ENCODE peak calls at places on chromosomes 7 and 10, in ten cellular contexts. One of them, this sample, is unnamed.

GRCh38 chr7:97187067-97187466 is 69.6 kb downstream of the SDHAF3 start:
- DNase-seq in HFF-Myc: peak; percentile 44
- DNase-seq in iris pigment epithelial cell: peak; percentile 59
- DNase-seq in activated CD4-positive, alpha-beta T cell treated with anti-CD3 and anti-CD28 coated beads for 36 hours: no peak
- DNase-seq in left ventricle myocardium inferior: no peak
- DNase-seq in lower lobe of right lung: no peak
- DNase-seq in occipital lobe: no peak
- DNase-seq in activated CD8-positive, alpha-beta memory T cell treated with anti-CD3 and anti-CD28 coated beads for 4 hours: no peak
- DNase-seq in KG1: no peak
- DNase-seq in IMR-90: peak; percentile 61
- DNase-seq in this sample: no peak

GRCh38 chr7:69683002-69683401 is 84.7 kb downstream of the AUTS2 start:
- DNase-seq in HFF-Myc: no peak
- DNase-seq in iris pigment epithelial cell: no peak
- DNase-seq in activated CD4-positive, alpha-beta T cell treated with anti-CD3 and anti-CD28 coated beads for 36 hours: no peak
- DNase-seq in left ventricle myocardium inferior: no peak
- DNase-seq in lower lobe of right lung: no peak
- DNase-seq in occipital lobe: no peak
- DNase-seq in activated CD8-positive, alpha-beta memory T cell treated with anti-CD3 and anti-CD28 coated beads for 4 hours: no peak
- DNase-seq in KG1: no peak
- DNase-seq in IMR-90: no peak
- DNase-seq in this sample: no peak

GRCh38 chr7:45177801-45178200 is 20.2 kb downstream of the RAMP3 start:
- DNase-seq in HFF-Myc: no peak
- DNase-seq in iris pigment epithelial cell: no peak
- DNase-seq in activated CD4-positive, alpha-beta T cell treated with anti-CD3 and anti-CD28 coated beads for 36 hours: peak; percentile 2
- DNase-seq in left ventricle myocardium inferior: no peak
- DNase-seq in lower lobe of right lung: peak; percentile 37
- DNase-seq in occipital lobe: no peak
- DNase-seq in activated CD8-positive, alpha-beta memory T cell treated with anti-CD3 and anti-CD28 coated beads for 4 hours: no peak
- DNase-seq in KG1: no peak
- DNase-seq in IMR-90: no peak
- DNase-seq in this sample: peak; percentile 67

GRCh38 chr7:11607676-11608075 is 224.3 kb downstream of the THSD7A start:
- DNase-seq in HFF-Myc: no peak
- DNase-seq in iris pigment epithelial cell: no peak
- DNase-seq in activated CD4-positive, alpha-beta T cell treated with anti-CD3 and anti-CD28 coated beads for 36 hours: no peak
- DNase-seq in left ventricle myocardium inferior: peak; percentile 20
- DNase-seq in lower lobe of right lung: no peak
- DNase-seq in occipital lobe: no peak
- DNase-seq in activated CD8-positive, alpha-beta memory T cell treated with anti-CD3 and anti-CD28 coated beads for 4 hours: no peak
- DNase-seq in KG1: no peak
- DNase-seq in IMR-90: no peak
- DNase-seq in this sample: no peak

GRCh38 chr10:34121974-34122282 is 693.2 kb downstream of the PARD3 start:
- DNase-seq in HFF-Myc: no peak
- DNase-seq in iris pigment epithelial cell: peak; percentile 80
- DNase-seq in activated CD4-positive, alpha-beta T cell treated with anti-CD3 and anti-CD28 coated beads for 36 hours: peak; percentile 31
- DNase-seq in left ventricle myocardium inferior: no peak
- DNase-seq in lower lobe of right lung: no peak
- DNase-seq in occipital lobe: no peak
- DNase-seq in activated CD8-positive, alpha-beta memory T cell treated with anti-CD3 and anti-CD28 coated beads for 4 hours: no peak
- DNase-seq in KG1: peak; percentile 39
- DNase-seq in IMR-90: peak; percentile 71
- DNase-seq in this sample: no peak

GRCh38 chr10:8298871-8299570 is 244.5 kb downstream of the GATA3 start:
- DNase-seq in HFF-Myc: no peak
- DNase-seq in iris pigment epithelial cell: no peak
- DNase-seq in activated CD4-positive, alpha-beta T cell treated with anti-CD3 and anti-CD28 coated beads for 36 hours: no peak
- DNase-seq in left ventricle myocardium inferior: no peak
- DNase-seq in lower lobe of right lung: no peak
- DNase-seq in occipital lobe: no peak
- DNase-seq in activated CD8-positive, alpha-beta memory T cell treated with anti-CD3 and anti-CD28 coated beads for 4 hours: no peak
- DNase-seq in KG1: no peak
- DNase-seq in IMR-90: no peak
- DNase-seq in this sample: no peak

GRCh38 chr10:121862624-121863023 is 65.2 kb downstream of the ATE1 start:
- DNase-seq in HFF-Myc: no peak
- DNase-seq in iris pigment epithelial cell: no peak
- DNase-seq in activated CD4-positive, alpha-beta T cell treated with anti-CD3 and anti-CD28 coated beads for 36 hours: no peak
- DNase-seq in left ventricle myocardium inferior: no peak
- DNase-seq in lower lobe of right lung: no peak
- DNase-seq in occipital lobe: no peak
- DNase-seq in activated CD8-positive, alpha-beta memory T cell treated with anti-CD3 and anti-CD28 coated beads for 4 hours: no peak
- DNase-seq in KG1: no peak
- DNase-seq in IMR-90: no peak
- DNase-seq in this sample: no peak

GRCh38 chr7:105756402-105756801 is 120.0 kb downstream of the ATXN7L1 start:
- DNase-seq in HFF-Myc: no peak
- DNase-seq in iris pigment epithelial cell: no peak
- DNase-seq in activated CD4-positive, alpha-beta T cell treated with anti-CD3 and anti-CD28 coated beads for 36 hours: no peak
- DNase-seq in left ventricle myocardium inferior: no peak
- DNase-seq in lower lobe of right lung: no peak
- DNase-seq in occipital lobe: no peak
- DNase-seq in activated CD8-positive, alpha-beta memory T cell treated with anti-CD3 and anti-CD28 coated beads for 4 hours: no peak
- DNase-seq in KG1: no peak
- DNase-seq in IMR-90: no peak
- DNase-seq in this sample: no peak

GRCh38 chr10:27223964-27224363 is 16.6 kb downstream of the ACBD5 start:
- DNase-seq in HFF-Myc: no peak
- DNase-seq in iris pigment epithelial cell: peak; percentile 38
- DNase-seq in activated CD4-positive, alpha-beta T cell treated with anti-CD3 and anti-CD28 coated beads for 36 hours: peak; percentile 65
- DNase-seq in left ventricle myocardium inferior: no peak
- DNase-seq in lower lobe of right lung: no peak
- DNase-seq in occipital lobe: no peak
- DNase-seq in activated CD8-positive, alpha-beta memory T cell treated with anti-CD3 and anti-CD28 coated beads for 4 hours: no peak
- DNase-seq in KG1: no peak
- DNase-seq in IMR-90: peak; percentile 26
- DNase-seq in this sample: no peak

GRCh38 chr7:84256481-84256880 is 61.9 kb upstream of the SEMA3A start:
- DNase-seq in HFF-Myc: peak; percentile 64
- DNase-seq in iris pigment epithelial cell: no peak
- DNase-seq in activated CD4-positive, alpha-beta T cell treated with anti-CD3 and anti-CD28 coated beads for 36 hours: no peak
- DNase-seq in left ventricle myocardium inferior: no peak
- DNase-seq in lower lobe of right lung: no peak
- DNase-seq in occipital lobe: no peak
- DNase-seq in activated CD8-positive, alpha-beta memory T cell treated with anti-CD3 and anti-CD28 coated beads for 4 hours: no peak
- DNase-seq in KG1: no peak
- DNase-seq in IMR-90: peak; percentile 55
- DNase-seq in this sample: no peak

GRCh38 chr10:7260412-7260900 is 150.4 kb downstream of the SFMBT2 start:
- DNase-seq in HFF-Myc: peak; percentile 7
- DNase-seq in iris pigment epithelial cell: peak; percentile 57
- DNase-seq in activated CD4-positive, alpha-beta T cell treated with anti-CD3 and anti-CD28 coated beads for 36 hours: no peak
- DNase-seq in left ventricle myocardium inferior: peak; percentile 56
- DNase-seq in lower lobe of right lung: no peak
- DNase-seq in occipital lobe: peak; percentile 17
- DNase-seq in activated CD8-positive, alpha-beta memory T cell treated with anti-CD3 and anti-CD28 coated beads for 4 hours: no peak
- DNase-seq in KG1: no peak
- DNase-seq in IMR-90: peak; percentile 86
- DNase-seq in this sample: peak; percentile 67

GRCh38 chr10:55426138-55426537 is 625.1 kb upstream of the PCDH15 start:
- DNase-seq in HFF-Myc: no peak
- DNase-seq in iris pigment epithelial cell: peak; percentile 3
- DNase-seq in activated CD4-positive, alpha-beta T cell treated with anti-CD3 and anti-CD28 coated beads for 36 hours: no peak
- DNase-seq in left ventricle myocardium inferior: no peak
- DNase-seq in lower lobe of right lung: no peak
- DNase-seq in occipital lobe: no peak
- DNase-seq in activated CD8-positive, alpha-beta memory T cell treated with anti-CD3 and anti-CD28 coated beads for 4 hours: no peak
- DNase-seq in KG1: no peak
- DNase-seq in IMR-90: no peak
- DNase-seq in this sample: no peak

GRCh38 chr7:28623863-28624262 is 211.5 kb downstream of the CREB5 start:
- DNase-seq in HFF-Myc: no peak
- DNase-seq in iris pigment epithelial cell: no peak
- DNase-seq in activated CD4-positive, alpha-beta T cell treated with anti-CD3 and anti-CD28 coated beads for 36 hours: no peak
- DNase-seq in left ventricle myocardium inferior: no peak
- DNase-seq in lower lobe of right lung: no peak
- DNase-seq in occipital lobe: no peak
- DNase-seq in activated CD8-positive, alpha-beta memory T cell treated with anti-CD3 and anti-CD28 coated beads for 4 hours: no peak
- DNase-seq in KG1: no peak
- DNase-seq in IMR-90: no peak
- DNase-seq in this sample: no peak

GRCh38 chr10:22505923-22506685 is 160.8 kb downstream of the SPAG6 start:
- DNase-seq in HFF-Myc: peak; percentile 11
- DNase-seq in iris pigment epithelial cell: no peak
- DNase-seq in activated CD4-positive, alpha-beta T cell treated with anti-CD3 and anti-CD28 coated beads for 36 hours: peak; percentile 75
- DNase-seq in left ventricle myocardium inferior: no peak
- DNase-seq in lower lobe of right lung: no peak
- DNase-seq in occipital lobe: peak; percentile 4
- DNase-seq in activated CD8-positive, alpha-beta memory T cell treated with anti-CD3 and anti-CD28 coated beads for 4 hours: peak; percentile 45
- DNase-seq in KG1: peak; percentile 45
- DNase-seq in IMR-90: no peak
- DNase-seq in this sample: no peak

This sample was measured in aorta.